ENCODE peak calls at places on chromosomes 5 and 9, in four cellular contexts. One of them, this sample, is unnamed.
A peak's percentile ranks its signal among the peaks of the same experiment; 100 is the strongest.

GRCh38 chr5:53569486-53569885 is 9.0 kb downstream of the NDUFS4 start:
- DNase-seq in right atrium auricular region: no peak
- DNase-seq in psoas muscle: no peak
- DNase-seq in IMR-90: no peak
- DNase-seq in this sample: no peak

GRCh38 chr9:37104183-37104889 is 16.0 kb upstream of the ZCCHC7 start:
- DNase-seq in right atrium auricular region: no peak
- DNase-seq in psoas muscle: no peak
- DNase-seq in IMR-90: peak; percentile 91
- DNase-seq in this sample: no peak

GRCh38 chr9:98780059-98780749 is 16.2 kb downstream of the ANKS6 start:
- DNase-seq in right atrium auricular region: peak; percentile 53
- DNase-seq in psoas muscle: no peak
- DNase-seq in IMR-90: no peak
- DNase-seq in this sample: no peak

GRCh38 chr5:52693836-52694235 is 93.9 kb upstream of the ITGA1 start:
- DNase-seq in right atrium auricular region: no peak
- DNase-seq in psoas muscle: no peak
- DNase-seq in IMR-90: no peak
- DNase-seq in this sample: no peak

GRCh38 chr5:146660381-146660960 is 144.5 kb upstream of the GPR151 start:
- DNase-seq in right atrium auricular region: no peak
- DNase-seq in psoas muscle: no peak
- DNase-seq in IMR-90: no peak
- DNase-seq in this sample: no peak

GRCh38 chr5:181173420-181174342 is 26.3 kb downstream of the OR2V2 start:
- DNase-seq in right atrium auricular region: no peak
- DNase-seq in psoas muscle: no peak
- DNase-seq in IMR-90: peak; percentile 79
- DNase-seq in this sample: peak; percentile 31

GRCh38 chr9:88532320-88532719 is 2.7 kb upstream of the NXNL2 start:
- DNase-seq in right atrium auricular region: no peak
- DNase-seq in psoas muscle: peak; percentile 18
- DNase-seq in IMR-90: peak; percentile 46
- DNase-seq in this sample: peak; percentile 50

GRCh38 chr5:170757182-170757601 is 26.3 kb upstream of the GABRP start:
- DNase-seq in right atrium auricular region: no peak
- DNase-seq in psoas muscle: no peak
- DNase-seq in IMR-90: peak; percentile 16
- DNase-seq in this sample: no peak

GRCh38 chr9:137026828-137027227 is 1.2 kb downstream of the ABCA2 start:
- DNase-seq in right atrium auricular region: no peak
- DNase-seq in psoas muscle: no peak
- DNase-seq in IMR-90: no peak
- DNase-seq in this sample: no peak

GRCh38 chr5:137164961-137165360 is 334.2 kb downstream of the SPOCK1 start:
- DNase-seq in right atrium auricular region: no peak
- DNase-seq in psoas muscle: no peak
- DNase-seq in IMR-90: no peak
- DNase-seq in this sample: no peak

GRCh38 chr9:124852829-124853531 is at the start of gene WDR38:
- DNase-seq in right atrium auricular region: no peak
- DNase-seq in psoas muscle: peak; percentile 83
- DNase-seq in IMR-90: peak; percentile 66
- DNase-seq in this sample: peak; percentile 93

GRCh38 chr5:123719004-123719403 is 207.0 kb downstream of the CSNK1G3 start:
- DNase-seq in right atrium auricular region: no peak
- DNase-seq in psoas muscle: no peak
- DNase-seq in IMR-90: peak; percentile 65
- DNase-seq in this sample: no peak

GRCh38 chr5:81269751-81270686 is 31.4 kb upstream of the ZCCHC9 start:
- DNase-seq in right atrium auricular region: no peak
- DNase-seq in psoas muscle: no peak
- DNase-seq in IMR-90: no peak
- DNase-seq in this sample: no peak

GRCh38 chr5:65100846-65101678 is 332.3 kb downstream of the CWC27 start:
- DNase-seq in right atrium auricular region: peak; percentile 77
- DNase-seq in psoas muscle: peak; percentile 37
- DNase-seq in IMR-90: peak; percentile 86
- DNase-seq in this sample: peak; percentile 68

GRCh38 chr9:76859860-76860259 is 46.1 kb downstream of the PRUNE2 start:
- DNase-seq in right atrium auricular region: no peak
- DNase-seq in psoas muscle: no peak
- DNase-seq in IMR-90: no peak
- DNase-seq in this sample: no peak

GRCh38 chr5:96936431-96937221 is 746 bp downstream of the LNPEP start:
- DNase-seq in right atrium auricular region: peak; percentile 62
- DNase-seq in psoas muscle: peak; percentile 25
- DNase-seq in IMR-90: peak; percentile 31
- DNase-seq in this sample: peak; percentile 74

GRCh38 chr5:156340886-156341285 is 13.9 kb downstream of the SGCD start:
- DNase-seq in right atrium auricular region: no peak
- DNase-seq in psoas muscle: no peak
- DNase-seq in IMR-90: no peak
- DNase-seq in this sample: no peak

GRCh38 chr9:133335924-133336811 is at the start of gene SURF6:
- DNase-seq in right atrium auricular region: peak; percentile 89
- DNase-seq in psoas muscle: peak; percentile 95
- DNase-seq in IMR-90: peak; percentile 81
- DNase-seq in this sample: peak; percentile 97

GRCh38 chr9:95504053-95504963 is 12.5 kb downstream of the PTCH1 start:
- DNase-seq in right atrium auricular region: no peak
- DNase-seq in psoas muscle: no peak
- DNase-seq in IMR-90: peak; percentile 72
- DNase-seq in this sample: peak; percentile 39

GRCh38 chr5:170483701-170484458 is 19.9 kb upstream of the KCNIP1 start:
- DNase-seq in right atrium auricular region: peak; percentile 23
- DNase-seq in psoas muscle: no peak
- DNase-seq in IMR-90: no peak
- DNase-seq in this sample: no peak

GRCh38 chr5:168179185-168179584 is 112.3 kb upstream of the WWC1 start:
- DNase-seq in right atrium auricular region: no peak
- DNase-seq in psoas muscle: no peak
- DNase-seq in IMR-90: no peak
- DNase-seq in this sample: no peak

GRCh38 chr5:74372051-74372450 is 268.5 kb downstream of the ENC1 start:
- DNase-seq in right atrium auricular region: no peak
- DNase-seq in psoas muscle: no peak
- DNase-seq in IMR-90: no peak
- DNase-seq in this sample: no peak

GRCh38 chr5:165188555-165189260 is 1683.3 kb downstream of the MAT2B start:
- DNase-seq in right atrium auricular region: no peak
- DNase-seq in psoas muscle: no peak
- DNase-seq in IMR-90: no peak
- DNase-seq in this sample: no peak

GRCh38 chr5:58156354-58156753 is 303.5 kb downstream of the PLK2 start:
- DNase-seq in right atrium auricular region: no peak
- DNase-seq in psoas muscle: peak; percentile 23
- DNase-seq in IMR-90: peak; percentile 32
- DNase-seq in this sample: no peak

GRCh38 chr5:95823241-95823737 is 763 bp upstream of the GLRX start:
- DNase-seq in right atrium auricular region: no peak
- DNase-seq in psoas muscle: no peak
- DNase-seq in IMR-90: no peak
- DNase-seq in this sample: no peak

GRCh38 chr5:64619609-64620008 is 70.7 kb upstream of the SHISAL2B start:
- DNase-seq in right atrium auricular region: no peak
- DNase-seq in psoas muscle: no peak
- DNase-seq in IMR-90: no peak
- DNase-seq in this sample: no peak

GRCh38 chr5:176542596-176543427 is 5.6 kb upstream of the RNF44 start:
- DNase-seq in right atrium auricular region: no peak
- DNase-seq in psoas muscle: no peak
- DNase-seq in IMR-90: peak; percentile 23
- DNase-seq in this sample: peak; percentile 75

GRCh38 chr9:127224883-127225739 is 39.5 kb upstream of the GARNL3 start:
- DNase-seq in right atrium auricular region: peak; percentile 96
- DNase-seq in psoas muscle: peak; percentile 98
- DNase-seq in IMR-90: peak; percentile 81
- DNase-seq in this sample: peak; percentile 99

GRCh38 chr5:95799181-95799835 is 23.2 kb downstream of the GLRX start:
- DNase-seq in right atrium auricular region: no peak
- DNase-seq in psoas muscle: no peak
- DNase-seq in IMR-90: no peak
- DNase-seq in this sample: no peak

GRCh38 chr5:181108578-181109165 is 22.3 kb downstream of the OR2V1 start:
- DNase-seq in right atrium auricular region: peak; percentile 38
- DNase-seq in psoas muscle: no peak
- DNase-seq in IMR-90: no peak
- DNase-seq in this sample: peak; percentile 23

GRCh38 chr9:93814561-93814960 is 140.6 kb downstream of the BARX1 start:
- DNase-seq in right atrium auricular region: no peak
- DNase-seq in psoas muscle: no peak
- DNase-seq in IMR-90: no peak
- DNase-seq in this sample: no peak

GRCh38 chr5:147887026-147887627 is 8.6 kb downstream of the SCGB3A2 start:
- DNase-seq in right atrium auricular region: no peak
- DNase-seq in psoas muscle: no peak
- DNase-seq in IMR-90: peak; percentile 35
- DNase-seq in this sample: no peak

GRCh38 chr5:3022665-3023064 is 271.2 kb upstream of the IRX2 start:
- DNase-seq in right atrium auricular region: no peak
- DNase-seq in psoas muscle: no peak
- DNase-seq in IMR-90: no peak
- DNase-seq in this sample: no peak

GRCh38 chr9:69223605-69224004 is 49.5 kb downstream of the TJP2 start:
- DNase-seq in right atrium auricular region: no peak
- DNase-seq in psoas muscle: no peak
- DNase-seq in IMR-90: peak; percentile 70
- DNase-seq in this sample: no peak

GRCh38 chr5:59367791-59368394 is 525.6 kb downstream of the PDE4D start:
- DNase-seq in right atrium auricular region: no peak
- DNase-seq in psoas muscle: peak; percentile 35
- DNase-seq in IMR-90: peak; percentile 66
- DNase-seq in this sample: peak; percentile 72

GRCh38 chr5:172819569-172819968 is 14.5 kb upstream of the ERGIC1 start:
- DNase-seq in right atrium auricular region: no peak
- DNase-seq in psoas muscle: no peak
- DNase-seq in IMR-90: no peak
- DNase-seq in this sample: no peak

GRCh38 chr5:133286483-133286882 is 234.7 kb downstream of the HSPA4 start:
- DNase-seq in right atrium auricular region: no peak
- DNase-seq in psoas muscle: no peak
- DNase-seq in IMR-90: no peak
- DNase-seq in this sample: no peak

GRCh38 chr5:133289686-133290367 is 238.0 kb downstream of the HSPA4 start:
- DNase-seq in right atrium auricular region: no peak
- DNase-seq in psoas muscle: no peak
- DNase-seq in IMR-90: no peak
- DNase-seq in this sample: no peak

GRCh38 chr5:133287500-133287899 is 235.7 kb downstream of the HSPA4 start:
- DNase-seq in right atrium auricular region: no peak
- DNase-seq in psoas muscle: peak; percentile 62
- DNase-seq in IMR-90: peak; percentile 44
- DNase-seq in this sample: no peak

GRCh38 chr5:133285583-133286021 is 233.8 kb downstream of the HSPA4 start:
- DNase-seq in right atrium auricular region: no peak
- DNase-seq in psoas muscle: peak; percentile 87
- DNase-seq in IMR-90: peak; percentile 51
- DNase-seq in this sample: peak; percentile 19

GRCh38 chr5:133284306-133284705 is 232.5 kb downstream of the HSPA4 start:
- DNase-seq in right atrium auricular region: no peak
- DNase-seq in psoas muscle: no peak
- DNase-seq in IMR-90: no peak
- DNase-seq in this sample: no peak
- H3K27ac ChIP-seq in right atrium auricular region: no peak overlapping the region
- H3K27ac ChIP-seq in psoas muscle: no peak overlapping the region
- H3K27ac ChIP-seq in IMR-90: no peak overlapping the region
- H3K27ac ChIP-seq in this sample: no peak overlapping the region

GRCh38 chr5:98635631-98636030 is 137.8 kb upstream of the RGMB start:
- DNase-seq in right atrium auricular region: no peak
- DNase-seq in psoas muscle: no peak
- DNase-seq in IMR-90: peak; percentile 72
- DNase-seq in this sample: no peak
- H3K4me3 ChIP-seq in right atrium auricular region: no peak overlapping the region
- H3K4me3 ChIP-seq in psoas muscle: no peak overlapping the region
- H3K4me3 ChIP-seq in IMR-90: no peak overlapping the region
- H3K4me3 ChIP-seq in this sample: no peak overlapping the region

GRCh38 chr5:37197340-37198050 is 51.7 kb downstream of the CPLANE1 start:
- DNase-seq in right atrium auricular region: no peak
- DNase-seq in psoas muscle: no peak
- DNase-seq in IMR-90: peak; percentile 23
- DNase-seq in this sample: no peak
- H3K27ac ChIP-seq in right atrium auricular region: no peak overlapping the region
- H3K27ac ChIP-seq in psoas muscle: no peak overlapping the region
- H3K27ac ChIP-seq in IMR-90: no peak overlapping the region
- H3K27ac ChIP-seq in this sample: no peak overlapping the region

DNA sequence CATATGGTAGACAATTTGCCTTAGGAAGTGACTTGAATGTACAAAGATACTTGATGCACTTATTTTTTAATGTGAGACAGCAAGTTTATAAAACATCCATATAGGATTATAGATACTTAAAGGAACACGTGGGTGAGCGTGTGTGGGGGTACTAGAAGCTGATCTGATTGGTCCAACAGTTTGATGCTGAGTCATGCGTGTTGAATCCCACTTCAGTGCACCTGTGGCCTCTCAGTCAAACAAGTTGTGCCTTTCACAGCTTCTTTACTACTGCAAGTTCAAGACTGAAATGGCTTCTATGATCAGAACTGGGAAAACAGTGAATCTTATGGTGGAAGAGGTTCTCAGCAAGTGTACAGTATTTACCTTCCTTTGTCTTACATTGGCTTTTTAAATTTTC is 98.9 kb downstream of the MAP1B start:
- DNase-seq in right atrium auricular region: no peak
- DNase-seq in psoas muscle: no peak
- DNase-seq in IMR-90: no peak
- DNase-seq in this sample: no peak
- H3K4me3 ChIP-seq in right atrium auricular region: no peak overlapping the region
- H3K4me3 ChIP-seq in psoas muscle: no peak overlapping the region
- H3K4me3 ChIP-seq in IMR-90: no peak overlapping the region
- H3K4me3 ChIP-seq in this sample: no peak overlapping the region

GRCh38 chr9:35684921-35685320 is 4.8 kb downstream of the TPM2 start:
- DNase-seq in right atrium auricular region: no peak
- DNase-seq in psoas muscle: no peak
- DNase-seq in IMR-90: no peak
- DNase-seq in this sample: no peak
- H3K27ac ChIP-seq in right atrium auricular region: peak overlapping the region; percentile 49
- H3K27ac ChIP-seq in psoas muscle: peak overlapping the region; percentile 100
- H3K27ac ChIP-seq in IMR-90: peak overlapping the region; percentile 11
- H3K27ac ChIP-seq in this sample: peak overlapping the region; percentile 28

DNA sequence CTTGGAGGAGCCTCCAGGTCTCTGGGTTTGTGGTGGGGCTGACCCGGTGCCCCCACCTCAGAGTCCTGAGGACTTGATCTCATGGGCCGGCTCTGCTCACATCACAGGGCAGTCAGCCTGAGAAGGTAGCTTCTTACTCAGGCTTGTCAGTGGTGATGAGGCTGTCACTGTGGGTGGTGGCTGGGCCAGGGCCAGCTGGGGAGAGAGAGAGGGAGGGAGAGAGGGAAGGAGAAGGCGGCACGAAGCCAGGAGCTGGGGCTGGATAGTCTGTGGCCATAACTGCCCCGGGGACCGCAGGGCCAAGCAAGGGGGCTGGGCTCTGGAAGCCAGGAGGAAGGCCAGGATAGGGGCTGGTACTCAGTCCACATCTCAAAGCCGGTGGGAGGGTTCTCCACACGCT is 6.5 kb downstream of the NTNG2 start:
- DNase-seq in right atrium auricular region: peak; percentile 72
- DNase-seq in psoas muscle: peak; percentile 23
- DNase-seq in IMR-90: peak; percentile 52
- DNase-seq in this sample: peak; percentile 87
- H3K4me3 ChIP-seq in right atrium auricular region: no peak overlapping the region
- H3K4me3 ChIP-seq in psoas muscle: no peak overlapping the region
- H3K4me3 ChIP-seq in IMR-90: no peak overlapping the region
- H3K4me3 ChIP-seq in this sample: no peak overlapping the region

This sample was measured in right cardiac atrium.